ENCODE peak calls at places on chromosomes 2 and 18, in nine cellular contexts. One of them, this sample, is unnamed. For H3K27me3 and H3K4me1, the result is how much of the 10 kb centered on the place peaks cover.

GRCh38 chr2:168233166-168233565 is 14.2 kb downstream of the STK39 start:
- DNase-seq in tibial artery: no peak
- DNase-seq in mammary epithelial cell: no peak
- DNase-seq in aorta: no peak
- DNase-seq in fibroblast of lung: no peak
- DNase-seq in sigmoid colon: no peak
- DNase-seq in endodermal cell: no peak
- DNase-seq in mesendoderm: no peak
- DNase-seq in testis: no peak
- DNase-seq in this sample: no peak

GRCh38 chr2:41038408-41038807 is 586.5 kb upstream of the SLC8A1 start:
- DNase-seq in fibroblast of lung: peak
- DNase-seq in aorta: no peak
- DNase-seq in tibial artery: no peak
- DNase-seq in testis: no peak
- DNase-seq in endodermal cell: no peak
- DNase-seq in mesendoderm: peak
- DNase-seq in sigmoid colon: no peak
- DNase-seq in mammary epithelial cell: no peak
- DNase-seq in this sample: peak

GRCh38 chr2:237670641-237671040 is 43.3 kb downstream of the LRRFIP1 start:
- DNase-seq in tibial artery: peak
- DNase-seq in fibroblast of lung: no peak
- DNase-seq in aorta: no peak
- DNase-seq in sigmoid colon: peak
- DNase-seq in mesendoderm: no peak
- DNase-seq in endodermal cell: no peak
- DNase-seq in testis: no peak
- DNase-seq in mammary epithelial cell: no peak
- DNase-seq in this sample: no peak

GRCh38 chr2:138948070-138948539 is 167.9 kb upstream of the NXPH2 start:
- DNase-seq in mammary epithelial cell: peak
- DNase-seq in fibroblast of lung: peak
- DNase-seq in endodermal cell: no peak
- DNase-seq in sigmoid colon: no peak
- DNase-seq in testis: no peak
- DNase-seq in aorta: no peak
- DNase-seq in mesendoderm: peak
- DNase-seq in tibial artery: peak
- DNase-seq in this sample: peak

GRCh38 chr2:173247156-173247555 is 107.5 kb upstream of the CDCA7 start:
- DNase-seq in testis: no peak
- DNase-seq in endodermal cell: no peak
- DNase-seq in sigmoid colon: no peak
- DNase-seq in tibial artery: no peak
- DNase-seq in mammary epithelial cell: no peak
- DNase-seq in aorta: no peak
- DNase-seq in fibroblast of lung: no peak
- DNase-seq in mesendoderm: no peak
- DNase-seq in this sample: no peak

GRCh38 chr2:126940331-126940730 is 41.6 kb downstream of the TEX51 start:
- DNase-seq in mesendoderm: no peak
- DNase-seq in sigmoid colon: no peak
- DNase-seq in tibial artery: no peak
- DNase-seq in aorta: no peak
- DNase-seq in mammary epithelial cell: no peak
- DNase-seq in fibroblast of lung: no peak
- DNase-seq in endodermal cell: no peak
- DNase-seq in testis: no peak
- DNase-seq in this sample: no peak

GRCh38 chr2:101961287-101962242 is 30.2 kb upstream of the IL1R2 start:
- DNase-seq in mesendoderm: peak
- DNase-seq in testis: peak
- DNase-seq in endodermal cell: no peak
- DNase-seq in tibial artery: peak
- DNase-seq in mammary epithelial cell: no peak
- DNase-seq in sigmoid colon: peak
- DNase-seq in aorta: peak
- DNase-seq in fibroblast of lung: peak
- DNase-seq in this sample: no peak

GRCh38 chr2:239534581-239535412 is 134.0 kb upstream of the HDAC4 start:
- DNase-seq in fibroblast of lung: no peak
- DNase-seq in mesendoderm: no peak
- DNase-seq in sigmoid colon: peak
- DNase-seq in aorta: no peak
- DNase-seq in tibial artery: no peak
- DNase-seq in endodermal cell: no peak
- DNase-seq in testis: no peak
- DNase-seq in mammary epithelial cell: no peak
- DNase-seq in this sample: no peak

GRCh38 chr18:38539373-38539772 is 973.8 kb upstream of the CELF4 start:
- DNase-seq in fibroblast of lung: no peak
- DNase-seq in endodermal cell: peak
- DNase-seq in testis: no peak
- DNase-seq in sigmoid colon: no peak
- DNase-seq in aorta: no peak
- DNase-seq in mammary epithelial cell: no peak
- DNase-seq in mesendoderm: peak
- DNase-seq in tibial artery: no peak
- DNase-seq in this sample: no peak

GRCh38 chr2:68330691-68331090 is 10.9 kb upstream of the CNRIP1 start:
- DNase-seq in aorta: no peak
- DNase-seq in tibial artery: no peak
- DNase-seq in mammary epithelial cell: no peak
- DNase-seq in sigmoid colon: no peak
- DNase-seq in mesendoderm: no peak
- DNase-seq in testis: no peak
- DNase-seq in fibroblast of lung: peak
- DNase-seq in endodermal cell: no peak
- DNase-seq in this sample: peak

GRCh38 chr2:182426082-182426914 is 538 bp downstream of the PDE1A start:
- DNase-seq in sigmoid colon: no peak
- DNase-seq in tibial artery: no peak
- DNase-seq in aorta: no peak
- DNase-seq in fibroblast of lung: peak
- DNase-seq in mammary epithelial cell: no peak
- DNase-seq in testis: no peak
- DNase-seq in endodermal cell: peak
- DNase-seq in mesendoderm: no peak
- DNase-seq in this sample: no peak

GRCh38 chr2:238143239-238143951 is 4.9 kb downstream of the KLHL30 start:
- DNase-seq in fibroblast of lung: peak
- DNase-seq in mammary epithelial cell: peak
- DNase-seq in mesendoderm: no peak
- DNase-seq in testis: no peak
- DNase-seq in tibial artery: peak
- DNase-seq in sigmoid colon: no peak
- DNase-seq in endodermal cell: no peak
- DNase-seq in aorta: peak
- DNase-seq in this sample: no peak

DNA sequence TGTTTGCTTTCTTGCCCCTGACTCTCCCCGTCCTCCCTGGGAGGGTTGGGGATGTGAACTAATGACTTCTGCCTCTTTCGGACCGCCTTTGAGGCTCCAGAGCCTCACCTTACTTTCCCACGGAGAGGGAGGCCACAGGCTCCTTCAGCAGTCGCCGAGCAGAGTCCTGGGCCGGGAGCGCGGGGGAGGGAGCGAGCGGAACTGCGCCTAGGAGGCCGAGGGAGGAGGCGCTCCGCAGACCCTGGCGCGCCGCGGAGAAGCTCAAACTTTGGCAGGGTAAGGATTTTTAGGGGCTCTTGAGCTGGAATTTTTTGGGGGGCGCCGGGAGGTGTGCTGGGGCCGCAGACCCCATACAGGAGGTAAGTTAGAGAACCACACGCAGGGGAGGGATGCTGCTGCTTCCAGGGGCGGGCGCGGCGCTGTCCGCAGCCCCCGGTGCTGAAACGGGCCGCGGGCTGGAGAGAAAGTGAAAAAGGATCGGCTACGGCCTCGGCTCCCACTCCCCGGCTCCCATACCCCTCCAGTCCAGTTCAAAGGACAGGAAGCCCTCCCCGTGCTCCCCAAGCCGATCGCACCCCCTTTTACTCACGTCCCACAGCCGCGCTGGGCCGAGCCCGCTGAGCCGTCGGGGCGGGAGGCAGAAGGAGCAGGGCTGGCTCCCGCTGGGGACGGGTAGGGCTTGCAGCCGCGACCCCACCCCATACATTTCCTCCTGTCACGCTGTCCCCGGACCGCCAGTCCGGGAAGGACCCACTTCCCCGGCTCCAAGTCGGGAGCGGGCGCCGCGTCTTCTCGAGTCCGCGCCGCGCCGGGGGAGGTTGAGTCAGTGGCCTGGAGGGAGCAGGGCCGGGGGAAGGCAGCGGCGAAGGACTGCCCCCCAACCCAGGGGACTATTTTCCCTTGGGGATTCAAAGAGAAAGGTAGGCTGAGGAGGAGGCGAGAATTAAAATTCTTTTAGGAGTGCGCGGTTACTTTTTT is at the start of gene CNGA3:
- DNase-seq in mesendoderm: peak
- DNase-seq in mammary epithelial cell: peak
- DNase-seq in aorta: no peak
- DNase-seq in tibial artery: no peak
- DNase-seq in testis: peak
- DNase-seq in sigmoid colon: no peak
- DNase-seq in fibroblast of lung: peak
- DNase-seq in endodermal cell: peak
- DNase-seq in this sample: peak
- H3K27me3 ChIP-seq in mesendoderm: under half
- H3K27me3 ChIP-seq in mammary epithelial cell: half or more
- H3K27me3 ChIP-seq in aorta: under half
- H3K27me3 ChIP-seq in tibial artery: under half
- H3K27me3 ChIP-seq in testis: under half
- H3K27me3 ChIP-seq in sigmoid colon: half or more
- H3K27me3 ChIP-seq in fibroblast of lung: half or more
- H3K27me3 ChIP-seq in endodermal cell: half or more
- H3K27me3 ChIP-seq in this sample: half or more

GRCh38 chr18:62446511-62446910 is 76.3 kb upstream of the ZCCHC2 start:
- DNase-seq in mesendoderm: no peak
- DNase-seq in fibroblast of lung: no peak
- DNase-seq in mammary epithelial cell: no peak
- DNase-seq in tibial artery: no peak
- DNase-seq in endodermal cell: no peak
- DNase-seq in aorta: no peak
- DNase-seq in testis: no peak
- DNase-seq in sigmoid colon: no peak
- DNase-seq in this sample: no peak

GRCh38 chr18:62450175-62450545 is 72.7 kb upstream of the ZCCHC2 start:
- DNase-seq in fibroblast of lung: peak
- DNase-seq in sigmoid colon: no peak
- DNase-seq in mammary epithelial cell: no peak
- DNase-seq in endodermal cell: no peak
- DNase-seq in testis: no peak
- DNase-seq in aorta: no peak
- DNase-seq in tibial artery: no peak
- DNase-seq in mesendoderm: no peak
- DNase-seq in this sample: no peak

GRCh38 chr18:62447652-62448051 is 75.2 kb upstream of the ZCCHC2 start:
- DNase-seq in aorta: no peak
- DNase-seq in sigmoid colon: no peak
- DNase-seq in testis: no peak
- DNase-seq in mesendoderm: no peak
- DNase-seq in fibroblast of lung: no peak
- DNase-seq in tibial artery: no peak
- DNase-seq in endodermal cell: no peak
- DNase-seq in mammary epithelial cell: peak
- DNase-seq in this sample: no peak

GRCh38 chr18:62449490-62450104 is 73.2 kb upstream of the ZCCHC2 start:
- DNase-seq in sigmoid colon: no peak
- DNase-seq in testis: no peak
- DNase-seq in tibial artery: no peak
- DNase-seq in mesendoderm: no peak
- DNase-seq in endodermal cell: no peak
- DNase-seq in fibroblast of lung: no peak
- DNase-seq in aorta: no peak
- DNase-seq in mammary epithelial cell: no peak
- DNase-seq in this sample: no peak

DNA sequence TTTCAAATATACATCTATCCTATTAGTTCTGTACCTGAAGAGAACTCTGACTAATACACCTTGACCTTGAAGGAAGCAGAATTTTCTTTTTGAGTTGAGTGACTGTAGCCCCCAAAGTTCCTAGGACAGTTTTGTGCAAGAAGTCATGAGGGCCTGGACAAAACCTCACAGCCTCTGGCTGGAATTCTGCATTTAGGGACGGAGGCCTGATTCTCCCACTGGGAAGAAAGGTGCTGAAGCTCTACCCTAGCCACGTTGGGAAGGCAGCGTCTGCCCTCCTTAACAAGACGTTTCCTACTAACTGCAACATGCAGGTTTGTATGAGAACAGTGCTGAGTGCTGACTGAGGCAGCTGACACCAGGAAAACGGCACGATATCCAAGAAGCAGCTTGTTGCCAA is 74.4 kb upstream of the ZCCHC2 start:
- DNase-seq in testis: no peak
- DNase-seq in mesendoderm: no peak
- DNase-seq in endodermal cell: no peak
- DNase-seq in mammary epithelial cell: no peak
- DNase-seq in aorta: no peak
- DNase-seq in fibroblast of lung: no peak
- DNase-seq in tibial artery: no peak
- DNase-seq in sigmoid colon: no peak
- DNase-seq in this sample: no peak
- H3K4me1 ChIP-seq in testis: under half
- H3K4me1 ChIP-seq in mesendoderm: under half
- H3K4me1 ChIP-seq in endodermal cell: under half
- H3K4me1 ChIP-seq in mammary epithelial cell: under half
- H3K4me1 ChIP-seq in aorta: under half
- H3K4me1 ChIP-seq in fibroblast of lung: under half
- H3K4me1 ChIP-seq in tibial artery: under half
- H3K4me1 ChIP-seq in sigmoid colon: under half
- H3K4me1 ChIP-seq in this sample: under half

DNA sequence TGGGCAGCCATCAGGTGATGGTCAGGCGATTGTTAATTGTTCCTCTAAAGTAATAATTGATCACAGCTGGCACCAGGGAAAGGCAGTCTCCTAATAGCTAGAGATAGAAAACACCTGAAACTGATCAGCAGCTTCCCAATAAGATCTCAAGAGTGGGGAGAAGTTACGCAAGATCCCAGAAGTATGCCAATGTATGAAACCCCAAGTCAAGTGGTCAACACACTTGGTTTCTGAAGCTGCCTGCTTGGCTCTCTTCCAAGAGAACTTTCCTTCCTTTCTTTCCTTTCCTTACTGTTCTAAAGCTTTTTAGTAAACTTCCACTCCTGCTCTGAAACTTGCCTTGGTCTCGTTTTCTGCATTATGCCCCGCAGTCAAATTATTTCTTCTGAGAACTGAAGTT is 201.6 kb upstream of the SKOR2 start:
- DNase-seq in testis: no peak
- DNase-seq in endodermal cell: no peak
- DNase-seq in tibial artery: no peak
- DNase-seq in mammary epithelial cell: no peak
- DNase-seq in sigmoid colon: no peak
- DNase-seq in mesendoderm: no peak
- DNase-seq in aorta: no peak
- DNase-seq in fibroblast of lung: no peak
- DNase-seq in this sample: no peak
- H3K27me3 ChIP-seq in testis: under half
- H3K27me3 ChIP-seq in endodermal cell: under half
- H3K27me3 ChIP-seq in tibial artery: under half
- H3K27me3 ChIP-seq in mammary epithelial cell: under half
- H3K27me3 ChIP-seq in sigmoid colon: under half
- H3K27me3 ChIP-seq in mesendoderm: under half
- H3K27me3 ChIP-seq in aorta: under half
- H3K27me3 ChIP-seq in fibroblast of lung: under half
- H3K27me3 ChIP-seq in this sample: under half

GRCh38 chr2:206494061-206494460 is 50.7 kb downstream of the ADAM23 start:
- DNase-seq in sigmoid colon: no peak
- DNase-seq in endodermal cell: no peak
- DNase-seq in tibial artery: no peak
- DNase-seq in testis: no peak
- DNase-seq in fibroblast of lung: no peak
- DNase-seq in mammary epithelial cell: no peak
- DNase-seq in mesendoderm: no peak
- DNase-seq in aorta: no peak
- DNase-seq in this sample: no peak
- H3K4me1 ChIP-seq in sigmoid colon: under half
- H3K4me1 ChIP-seq in endodermal cell: under half
- H3K4me1 ChIP-seq in tibial artery: under half
- H3K4me1 ChIP-seq in testis: under half
- H3K4me1 ChIP-seq in fibroblast of lung: under half
- H3K4me1 ChIP-seq in mammary epithelial cell: under half
- H3K4me1 ChIP-seq in mesendoderm: under half
- H3K4me1 ChIP-seq in aorta: under half
- H3K4me1 ChIP-seq in this sample: under half

This sample was measured in foreskin keratinocyte.